ENCODE peak calls at places on chromosomes 4 and X, in nine cellular contexts. H is spleen, J is heart left ventricle, V is GM12878, T is stomach, F is ovary, O is HCT116, A is transverse colon, L is suprapubic skin. I is an unnamed sample.
A peak's percentile ranks its signal among the peaks of the same experiment; 100 is the strongest.

GRCh38 chr4:1419708-1420107 is 13.5 kb upstream of the NKX1-1 start:
- DNase-seq in O (no peak), L (no peak), A (no peak), V (no peak), F (no peak), T (no peak), H (peak; percentile 41), J (no peak), I (peak; percentile 6)

GRCh38 chr4:134024251-134024650 is 177.3 kb downstream of the PABPC4L start:
- DNase-seq in L (no peak), V (no peak), H (no peak), O (peak; percentile 34), J (no peak), A (no peak), T (no peak), F (no peak), I (no peak)

GRCh38 chr4:40325406-40326019 is 9.6 kb upstream of the CHRNA9 start:
- DNase-seq in J (no peak), A (peak; percentile 37), V (no peak), F (no peak), O (peak; percentile 58), T (no peak), L (no peak), H (no peak), I (peak; percentile 40)

GRCh38 chr4:15893967-15894366 is 44.6 kb downstream of the FGFBP1 start:
- DNase-seq in A (no peak), J (no peak), H (no peak), F (no peak), T (no peak), O (peak; percentile 90), V (no peak), L (no peak), I (no peak)

GRCh38 chrX:131828482-131828881 is 194.6 kb upstream of the STK26 start:
- DNase-seq in A (no peak), T (no peak), O (no peak), V (no peak), F (no peak), J (no peak), H (no peak), L (no peak), I (no peak)

GRCh38 chrX:44872319-44872816 is 620 bp upstream of the KDM6A start:
- DNase-seq in O (no peak), J (no peak), A (peak; percentile 65), L (peak; percentile 75), F (no peak), V (no peak), T (peak; percentile 61), H (peak; percentile 94), I (peak; percentile 25)

GRCh38 chrX:123083924-123084323 is 100.2 kb upstream of the GRIA3 start:
- DNase-seq in J (no peak), L (no peak), F (no peak), O (no peak), V (no peak), T (no peak), H (no peak), A (no peak), I (no peak)

GRCh38 chr4:66123195-66123594 is 452.9 kb upstream of the EPHA5 start:
- DNase-seq in A (no peak), J (no peak), L (no peak), F (no peak), V (no peak), O (no peak), T (no peak), H (no peak), I (no peak)

GRCh38 chr4:2798399-2799301 is 5.8 kb downstream of the SH3BP2 start:
- DNase-seq in L (peak; percentile 88), A (peak; percentile 84), O (no peak), F (peak; percentile 73), V (no peak), T (peak; percentile 73), H (peak; percentile 95), J (peak; percentile 87), I (no peak)

GRCh38 chr4:53682196-53682595 is 90.9 kb upstream of the LNX1 start:
- DNase-seq in H (no peak), L (no peak), T (no peak), F (no peak), O (no peak), A (no peak), J (no peak), V (no peak), I (no peak)

GRCh38 chrX:38817004-38817703 is 15.9 kb downstream of the MID1IP1 start:
- DNase-seq in A (peak; percentile 68), F (peak; percentile 79), J (peak; percentile 61), T (no peak), O (no peak), L (no peak), V (no peak), H (no peak), I (peak; percentile 41)

GRCh38 chrX:151402719-151403390 is 5.8 kb downstream of the VMA21 start:
- DNase-seq in O (no peak), L (no peak), H (no peak), V (no peak), T (peak; percentile 54), A (no peak), F (no peak), J (peak; percentile 38), I (peak; percentile 15)

GRCh38 chrX:20421697-20422096 is 155.0 kb upstream of the RPS6KA3 start:
- DNase-seq in T (no peak), F (no peak), V (no peak), J (no peak), L (no peak), H (no peak), O (no peak), A (no peak), I (no peak)

GRCh38 chrX:134774190-134775048 is 116.1 kb upstream of the PLAC1 start:
- DNase-seq in F (no peak), J (no peak), H (no peak), A (no peak), O (no peak), L (no peak), V (no peak), T (no peak), I (no peak)

GRCh38 chr4:75821216-75821615 is 81.0 kb downstream of the PPEF2 start:
- DNase-seq in A (no peak), H (no peak), J (no peak), T (no peak), V (no peak), O (no peak), L (no peak), F (no peak), I (no peak)

GRCh38 chr4:6332042-6332668 is 62.5 kb downstream of the WFS1 start:
- DNase-seq in L (no peak), J (no peak), A (peak; percentile 25), H (no peak), V (no peak), O (no peak), F (no peak), T (peak; percentile 54), I (peak; percentile 63)

GRCh38 chrX:18630956-18631355 is 41.0 kb downstream of the RS1 start:
- DNase-seq in T (no peak), L (no peak), O (no peak), V (no peak), J (no peak), F (no peak), H (no peak), A (no peak), I (no peak)

GRCh38 chrX:118370921-118371624 is 25.2 kb downstream of the WDR44 start:
- DNase-seq in J (no peak), F (no peak), H (no peak), V (no peak), A (no peak), T (no peak), O (no peak), L (no peak), I (no peak)

GRCh38 chr4:155371432-155372043 is 5.2 kb downstream of the MAP9 start:
- DNase-seq in H (no peak), F (no peak), O (peak; percentile 16), L (no peak), V (no peak), J (no peak), T (no peak), A (no peak), I (no peak)

GRCh38 chr4:13860126-13860525 is 232.6 kb upstream of the BOD1L1 start:
- DNase-seq in J (no peak), T (no peak), H (no peak), L (no peak), O (no peak), F (no peak), A (no peak), V (no peak), I (peak; percentile 27)
- H3K9me3 ChIP-seq in J (peaks cover 8% of the 10 kb centered on the region), T (peaks cover 5% of the 10 kb centered on the region), H (peaks cover 6% of the 10 kb centered on the region), L (peaks cover 8% of the 10 kb centered on the region), O (peaks cover 3% of the 10 kb centered on the region), F (no peaks in the 10 kb centered on the region), A (no peaks in the 10 kb centered on the region), V (no peaks in the 10 kb centered on the region), I (no peaks in the 10 kb centered on the region)

DNA sequence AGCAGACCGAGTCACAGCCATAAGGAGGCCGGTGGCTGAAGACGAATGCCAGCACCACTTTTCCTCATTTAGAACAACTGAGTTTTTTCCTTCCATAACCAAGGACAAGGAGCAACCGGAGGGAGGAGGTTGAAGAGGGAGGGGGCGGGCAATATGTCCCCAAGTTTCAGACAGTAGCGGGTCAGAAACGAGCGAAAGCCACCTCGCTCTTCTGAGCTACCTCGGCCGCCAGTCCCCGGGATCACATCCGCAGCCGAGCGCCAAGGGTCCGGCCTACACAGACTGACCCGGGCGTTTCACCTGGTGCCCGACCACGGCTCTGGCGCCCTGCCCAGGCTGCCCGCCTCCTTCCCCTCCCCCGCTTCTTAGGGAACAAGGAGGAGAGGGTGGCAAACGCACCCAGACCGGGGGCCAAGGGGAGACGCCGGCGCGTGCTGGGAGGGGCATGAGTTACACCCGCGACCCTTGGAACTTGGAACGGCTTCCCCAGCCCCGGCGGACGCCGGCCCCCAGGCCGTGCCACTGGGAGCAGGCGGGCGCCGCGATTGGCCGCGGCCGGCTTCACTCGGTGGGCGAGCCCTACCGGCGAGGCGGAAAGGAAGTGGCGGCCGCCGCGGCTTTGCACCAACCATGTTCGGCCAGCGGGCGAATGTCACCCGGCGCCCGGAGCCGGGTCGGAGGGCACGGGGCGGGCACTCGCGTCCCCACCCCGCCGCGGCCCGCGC is 1.6 kb downstream of the IRF2 start:
- DNase-seq in F (peak; percentile 84), V (no peak), A (peak; percentile 92), H (peak; percentile 96), J (peak; percentile 92), L (peak; percentile 89), O (no peak), T (peak; percentile 92), I (peak; percentile 83)
- TF ChIP-seq POLR2A in F (no peak), V (peak; percentile 83), A (peak; percentile 87), H (peak; percentile 24), J (peak; percentile 8), L (no peak), O (no peak), T (no peak), I (no peak)

DNA sequence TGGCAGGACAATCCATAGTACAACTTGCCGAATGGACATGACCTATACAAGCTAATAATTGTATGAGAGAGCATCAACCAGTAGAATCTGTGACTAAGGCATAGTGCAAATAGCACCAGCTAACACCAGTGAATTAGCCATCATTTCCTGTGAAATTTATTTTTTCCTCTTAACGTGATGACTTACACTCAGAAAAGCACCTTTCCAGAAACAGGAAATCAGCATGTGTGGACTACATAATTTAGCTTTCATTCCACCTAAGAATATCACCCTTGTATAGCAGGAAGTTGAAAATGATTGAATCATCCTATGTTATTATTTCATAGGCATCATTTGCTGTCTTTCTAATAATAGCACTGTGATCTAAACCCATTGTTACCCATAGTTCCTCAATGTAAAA is 1393.4 kb upstream of the PCDH7 start:
- DNase-seq in O (no peak), V (no peak), T (no peak), H (no peak), L (no peak), F (no peak), J (no peak), A (no peak), I (no peak)
- H3K9me3 ChIP-seq in O (no peaks in the 10 kb centered on the region), V (no peaks in the 10 kb centered on the region), T (no peaks in the 10 kb centered on the region), H (no peaks in the 10 kb centered on the region), L (no peaks in the 10 kb centered on the region), F (no peaks in the 10 kb centered on the region), J (no peaks in the 10 kb centered on the region), A (no peaks in the 10 kb centered on the region), I (no peaks in the 10 kb centered on the region)

GRCh38 chrX:66015152-66015827 is 24.6 kb downstream of the VSIG4 start:
- DNase-seq in L (no peak), H (peak; percentile 85), A (peak; percentile 17), F (no peak), J (peak; percentile 36), V (peak; percentile 68), O (no peak), T (no peak), I (no peak)
- TF ChIP-seq POLR2A in L (no peak), H (peak; percentile 59), A (peak; percentile 39), F (no peak), J (no peak), V (peak; percentile 31), O (no peak), T (no peak), I (no peak)